ENCODE peak calls at places on chromosomes 2 and 18, in four cellular contexts. V is psoas muscle, C is H7, Q is BE2C. P is an unnamed sample.

GRCh38 chr18:8615397-8616025 is 6.3 kb downstream of the RAB12 start:
- DNase-seq in C (peak; percentile 26), V (no peak), Q (peak; percentile 8), P (no peak)

GRCh38 chr18:11901826-11902438 is 6.2 kb downstream of the MPPE1 start:
- DNase-seq in C (no peak), V (no peak), Q (no peak), P (no peak)

GRCh38 chr18:9403795-9404564 is 69.4 kb downstream of the TWSG1 start:
- DNase-seq in C (peak; percentile 55), Q (peak; percentile 31), V (no peak), P (peak; percentile 21)

GRCh38 chr2:205725059-205725458 is 42.8 kb downstream of the NRP2 start:
- DNase-seq in C (no peak), V (no peak), Q (no peak), P (no peak)

GRCh38 chr2:68765739-68766377 is 31.2 kb downstream of the ARHGAP25 start:
- DNase-seq in C (no peak), Q (no peak), V (no peak), P (no peak)

GRCh38 chr2:40034198-40034597 is 255.1 kb upstream of the THUMPD2 start:
- DNase-seq in C (no peak), Q (no peak), V (no peak), P (no peak)

GRCh38 chr2:120508581-120509041 is 162.7 kb downstream of the INHBB start:
- DNase-seq in V (no peak), C (no peak), Q (no peak), P (no peak)

GRCh38 chr2:190563109-190563508 is 28.6 kb upstream of the NEMP2 start:
- DNase-seq in V (no peak), C (peak; percentile 9), Q (no peak), P (no peak)

GRCh38 chr18:57837917-57838548 is 34.9 kb upstream of the ATP8B1 start:
- DNase-seq in Q (no peak), V (no peak), C (no peak), P (no peak)

GRCh38 chr2:150735894-150736498 is 248.5 kb upstream of the RND3 start:
- DNase-seq in V (no peak), Q (no peak), C (peak; percentile 6), P (no peak)

GRCh38 chr2:68594674-68595492 is 48.5 kb upstream of the PROKR1 start:
- DNase-seq in Q (peak; percentile 19), V (no peak), C (peak; percentile 36), P (peak; percentile 50)

GRCh38 chr18:1408331-1408835 is 503.7 kb downstream of the ADCYAP1 start:
- DNase-seq in Q (peak; percentile 12), C (no peak), V (no peak), P (no peak)

GRCh38 chr18:51078026-51078425 is 48.0 kb downstream of the SMAD4 start:
- DNase-seq in Q (no peak), V (no peak), C (no peak), P (no peak)

GRCh38 chr18:51076503-51076902 is 46.5 kb downstream of the SMAD4 start:
- DNase-seq in V (no peak), C (no peak), Q (no peak), P (no peak)

GRCh38 chr18:51072586-51073303 is 42.7 kb downstream of the SMAD4 start:
- DNase-seq in C (no peak), Q (no peak), V (no peak), P (no peak)

GRCh38 chr18:51077217-51077616 is 47.2 kb downstream of the SMAD4 start:
- DNase-seq in V (no peak), Q (no peak), C (no peak), P (no peak)

DNA sequence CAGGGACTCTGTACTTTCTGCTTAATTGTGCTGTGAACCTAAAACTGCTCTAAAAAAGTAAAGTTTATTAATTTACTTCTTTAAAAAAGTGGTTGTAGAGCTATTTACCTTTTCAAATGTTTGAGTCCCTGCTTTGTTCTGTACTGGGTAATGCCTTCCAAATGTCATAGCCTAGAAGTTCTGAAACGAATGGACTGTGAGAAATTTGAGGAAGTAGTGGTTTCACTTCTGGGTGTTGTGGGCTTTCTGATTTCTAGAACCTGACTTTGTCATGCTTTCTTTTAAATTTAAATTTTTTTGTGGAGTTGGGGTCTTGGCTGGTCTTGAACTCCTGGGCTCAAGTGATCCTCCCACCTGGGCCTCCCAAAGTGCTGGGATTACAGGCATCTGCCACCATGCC is 44.6 kb downstream of the SMAD4 start:
- DNase-seq in V (no peak), C (no peak), Q (no peak), P (no peak)
- H3K36me3 ChIP-seq in V (peaks cover 2% of the 10 kb centered on the region), C (peaks cover 6% of the 10 kb centered on the region), Q (no peaks in the 10 kb centered on the region), P (peaks cover 74% of the 10 kb centered on the region)

GRCh38 chr2:152706477-152707020 is 10.7 kb downstream of the PRPF40A start:
- DNase-seq in C (no peak), Q (no peak), V (no peak), P (no peak)
- H3K36me3 ChIP-seq in C (no peaks in the 10 kb centered on the region), Q (no peaks in the 10 kb centered on the region), V (no peaks in the 10 kb centered on the region), P (peaks cover 60% of the 10 kb centered on the region)

DNA sequence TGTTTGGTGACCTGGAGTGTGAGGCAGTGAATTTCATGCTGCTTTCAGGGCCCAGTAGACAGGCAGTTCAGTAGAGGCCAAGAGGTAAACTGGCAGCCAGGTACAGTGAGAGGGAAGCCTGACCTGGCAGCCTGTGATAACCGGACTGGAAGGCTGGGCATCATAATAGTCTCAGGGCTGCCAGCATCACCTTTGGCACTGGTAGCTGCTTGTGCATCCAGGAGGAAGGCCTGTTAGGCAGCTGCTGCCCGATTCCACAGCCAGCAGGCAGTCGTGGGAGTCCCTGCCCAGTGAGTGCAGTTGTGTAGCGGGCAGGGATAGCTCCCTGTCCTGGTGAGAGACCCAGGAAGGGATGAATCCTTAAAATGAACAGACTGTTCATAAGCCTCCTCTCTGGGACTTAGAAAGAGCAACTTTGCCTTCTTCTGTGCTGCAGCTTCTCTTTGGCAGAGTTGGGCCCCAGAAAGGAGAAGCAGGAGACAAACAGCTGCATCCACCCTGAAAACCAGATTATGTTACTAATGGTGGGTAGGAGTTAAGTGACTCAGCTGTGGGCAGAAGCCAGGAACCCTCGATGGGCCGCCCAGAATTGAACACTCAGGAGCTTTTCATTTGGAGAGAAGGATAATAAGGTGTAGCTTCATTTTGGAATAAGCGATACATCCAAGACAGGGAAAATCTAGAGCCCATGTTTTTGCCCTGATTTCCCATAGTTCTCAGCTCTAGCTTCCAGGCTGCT is 8.1 kb upstream of the GPBAR1 start:
- DNase-seq in Q (no peak), V (no peak), C (no peak), P (no peak)
- H3K36me3 ChIP-seq in Q (peaks cover 84% of the 10 kb centered on the region), V (peaks cover 26% of the 10 kb centered on the region), C (peaks cover 47% of the 10 kb centered on the region), P (peaks cover 65% of the 10 kb centered on the region)

GRCh38 chr2:20294231-20294630 is 56.4 kb downstream of the PUM2 start:
- DNase-seq in Q (no peak), V (no peak), C (no peak), P (no peak)

GRCh38 chr2:20291846-20292408 is 58.7 kb downstream of the PUM2 start:
- DNase-seq in V (no peak), Q (no peak), C (peak; percentile 36), P (peak; percentile 13)

GRCh38 chr2:20292984-20293383 is 57.7 kb downstream of the PUM2 start:
- DNase-seq in C (no peak), Q (no peak), V (no peak), P (no peak)

GRCh38 chr2:20291106-20291564 is 59.5 kb downstream of the PUM2 start:
- DNase-seq in V (no peak), Q (peak; percentile 78), C (peak; percentile 77), P (peak; percentile 83)

GRCh38 chr2:20288941-20289340 is 61.7 kb downstream of the PUM2 start:
- DNase-seq in V (no peak), C (no peak), Q (no peak), P (no peak)
- H3K36me3 ChIP-seq in V (peaks cover 4% of the 10 kb centered on the region), C (peaks cover 8% of the 10 kb centered on the region), Q (peaks cover 64% of the 10 kb centered on the region), P (peaks cover 89% of the 10 kb centered on the region)

GRCh38 chr18:22591231-22591630 is 173.5 kb upstream of the CTAGE1 start:
- DNase-seq in C (no peak), V (no peak), Q (no peak), P (no peak)

GRCh38 chr18:22594155-22594690 is 176.5 kb upstream of the CTAGE1 start:
- DNase-seq in Q (no peak), V (no peak), C (peak; percentile 27), P (no peak)
- H3K36me3 ChIP-seq in Q (no peaks in the 10 kb centered on the region), V (no peaks in the 10 kb centered on the region), C (no peaks in the 10 kb centered on the region), P (no peaks in the 10 kb centered on the region)

DNA sequence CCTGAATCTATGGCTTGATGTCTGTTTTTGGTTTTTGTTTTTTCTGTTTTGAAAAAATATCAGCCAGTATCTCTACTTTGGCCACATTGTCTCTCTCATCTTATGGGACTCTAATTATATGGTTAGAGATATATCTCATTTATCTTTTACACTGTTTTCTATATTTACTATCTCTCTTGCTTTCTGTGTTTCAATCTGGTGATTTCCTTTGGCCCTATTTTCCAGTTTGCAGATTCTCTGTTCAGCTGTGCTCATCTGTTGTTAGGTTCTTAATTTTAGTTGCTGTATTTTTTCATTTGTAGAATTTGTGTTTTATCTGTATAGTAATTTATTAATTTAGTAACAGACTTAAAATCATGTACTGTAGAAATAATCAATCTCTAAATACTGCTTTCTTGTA is 41.3 kb upstream of the ELAC1 start:
- DNase-seq in V (no peak), C (no peak), Q (no peak), P (no peak)
- H3K36me3 ChIP-seq in V (no peaks in the 10 kb centered on the region), C (peaks cover 8% of the 10 kb centered on the region), Q (no peaks in the 10 kb centered on the region), P (peaks cover 51% of the 10 kb centered on the region)

DNA sequence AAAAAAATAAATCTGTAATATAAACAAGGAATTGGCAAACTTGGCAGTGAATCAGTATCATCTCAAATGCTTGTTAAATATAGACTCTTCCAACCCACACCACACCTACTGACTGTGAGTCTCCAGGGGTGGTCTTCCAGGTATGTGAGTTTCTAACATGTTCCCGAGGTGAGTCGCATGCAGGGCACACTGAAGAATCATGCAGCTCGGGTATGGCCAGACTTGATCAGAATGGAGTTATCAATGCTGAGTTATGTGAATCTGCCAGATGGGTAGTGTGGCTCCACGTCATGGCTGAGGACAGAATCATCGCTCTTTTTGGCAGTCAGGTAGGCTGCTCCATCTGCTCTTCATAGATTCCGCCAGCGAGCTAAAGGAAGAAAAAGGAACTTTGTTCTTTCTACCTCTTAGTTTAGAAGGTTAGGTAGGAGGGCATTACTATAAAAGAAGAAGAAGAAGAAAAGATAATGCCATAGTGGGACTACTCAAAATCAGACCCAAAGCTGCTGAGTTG is 1279.7 kb upstream of the ZEB2 start:
- DNase-seq in Q (no peak), V (no peak), C (no peak), P (no peak)
- H3K36me3 ChIP-seq in Q (no peaks in the 10 kb centered on the region), V (no peaks in the 10 kb centered on the region), C (no peaks in the 10 kb centered on the region), P (no peaks in the 10 kb centered on the region)

GRCh38 chr2:181917378-181917735 is 25.8 kb downstream of the ITPRID2 start:
- DNase-seq in Q (no peak), V (no peak), C (no peak), P (no peak)

GRCh38 chr2:181915096-181915495 is 23.6 kb downstream of the ITPRID2 start:
- DNase-seq in V (no peak), C (no peak), Q (no peak), P (no peak)

GRCh38 chr2:181923123-181923522 is 31.6 kb downstream of the ITPRID2 start:
- DNase-seq in C (no peak), V (no peak), Q (no peak), P (no peak)

GRCh38 chr2:181916726-181917377 is 25.3 kb downstream of the ITPRID2 start:
- DNase-seq in C (no peak), Q (no peak), V (no peak), P (no peak)

DNA sequence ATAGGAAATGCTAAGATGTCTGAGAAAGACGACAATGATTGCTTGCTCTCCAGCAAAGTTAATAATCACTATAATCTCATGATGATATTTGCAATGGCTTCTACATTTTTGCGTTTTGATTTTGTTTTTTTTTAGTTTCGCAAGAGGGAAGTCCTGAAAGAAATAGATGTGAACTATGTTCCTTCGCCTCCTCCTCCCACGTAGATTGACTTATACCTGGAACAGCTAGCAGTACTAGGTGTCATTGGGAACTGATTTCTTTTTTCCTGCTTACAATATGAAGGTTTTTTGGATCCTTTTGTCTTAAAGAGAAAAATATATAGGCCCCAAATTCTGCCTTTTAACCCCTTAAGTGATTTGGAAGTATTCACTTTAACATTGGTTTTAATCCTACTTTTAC is 26.7 kb downstream of the ITPRID2 start:
- DNase-seq in Q (no peak), V (no peak), C (no peak), P (no peak)
- H3K36me3 ChIP-seq in Q (no peaks in the 10 kb centered on the region), V (peaks cover 16% of the 10 kb centered on the region), C (peaks cover 3% of the 10 kb centered on the region), P (peaks cover 54% of the 10 kb centered on the region)

P was measured in WERI-Rb-1.